ENCODE peak calls at places on chromosomes 13 and 19, in eight cellular contexts. K, G, N, F, T, A, R and V are unnamed samples.

GRCh38 chr19:4360641-4361151 is 17.3 kb downstream of the MPND start:
- DNase-seq in K (peak; percentile 59), G (no peak), N (no peak), F (no peak), T (no peak), A (no peak), R (no peak), V (no peak)

GRCh38 chr13:41139296-41139966 is 6.8 kb upstream of the KBTBD6 start:
- DNase-seq in K (no peak), G (no peak), N (no peak), F (peak; percentile 35), T (no peak), A (no peak), R (peak; percentile 31), V (no peak)

GRCh38 chr13:27621116-27621365 is 651 bp upstream of the POLR1D start:
- DNase-seq in K (no peak), G (no peak), N (no peak), F (peak; percentile 66), T (no peak), A (no peak), R (no peak), V (no peak)

GRCh38 chr13:39776439-39776838 is 121.0 kb downstream of the COG6 start:
- DNase-seq in K (no peak), G (no peak), N (no peak), F (peak; percentile 78), T (no peak), A (peak; percentile 60), R (peak; percentile 97), V (peak; percentile 58)

GRCh38 chr19:2446390-2446789 is 10.4 kb downstream of the LMNB2 start:
- DNase-seq in K (peak; percentile 78), G (peak; percentile 59), N (no peak), F (no peak), T (no peak), A (no peak), R (peak; percentile 10), V (no peak)

GRCh38 chr13:36795463-36795862 is 23.6 kb upstream of the RFXAP start:
- DNase-seq in K (no peak), G (no peak), N (no peak), F (no peak), T (no peak), A (no peak), R (no peak), V (no peak)

GRCh38 chr13:75391432-75392100 is 90.4 kb downstream of the TBC1D4 start:
- DNase-seq in K (no peak), G (no peak), N (no peak), F (no peak), T (no peak), A (no peak), R (no peak), V (no peak)

GRCh38 chr13:76887070-76887563 is 912 bp upstream of the KCTD12 start:
- DNase-seq in K (no peak), G (no peak), N (peak; percentile 23), F (no peak), T (peak; percentile 16), A (no peak), R (peak; percentile 1), V (no peak)

GRCh38 chr19:45657520-45658163 is 10.4 kb upstream of the GIPR start:
- DNase-seq in K (no peak), G (no peak), N (no peak), F (no peak), T (no peak), A (no peak), R (no peak), V (no peak)

GRCh38 chr13:51637852-51638496 is 53.7 kb downstream of the WDFY2 start:
- DNase-seq in K (no peak), G (no peak), N (no peak), F (no peak), T (no peak), A (no peak), R (no peak), V (no peak)

GRCh38 chr13:87498681-87499080 is 172.5 kb upstream of the SLITRK5 start:
- DNase-seq in K (no peak), G (no peak), N (no peak), F (no peak), T (no peak), A (no peak), R (peak; percentile 16), V (no peak)

GRCh38 chr19:52170863-52171320 is 529 bp downstream of the ZNF836 start:
- DNase-seq in K (peak; percentile 74), G (no peak), N (peak; percentile 29), F (peak; percentile 29), T (peak; percentile 20), A (peak; percentile 2), R (no peak), V (no peak)

GRCh38 chr19:51422053-51422448 is 4.6 kb upstream of the SIGLEC10 start:
- DNase-seq in K (peak; percentile 98), G (peak; percentile 93), N (peak; percentile 39), F (peak; percentile 81), T (peak; percentile 82), A (peak; percentile 80), R (peak; percentile 25), V (no peak)

GRCh38 chr13:106526748-106527488 is 8.5 kb downstream of the EFNB2 start:
- DNase-seq in K (no peak), G (no peak), N (no peak), F (no peak), T (no peak), A (no peak), R (no peak), V (no peak)

GRCh38 chr19:24054044-24054935 is 32.7 kb upstream of the ZNF254 start:
- DNase-seq in K (no peak), G (no peak), N (no peak), F (peak; percentile 90), T (no peak), A (no peak), R (peak; percentile 90), V (peak; percentile 67)

GRCh38 chr13:31598990-31599389 is 140.3 kb upstream of the RXFP2 start:
- DNase-seq in K (no peak), G (no peak), N (no peak), F (no peak), T (no peak), A (no peak), R (no peak), V (no peak)

GRCh38 chr13:31594056-31594455 is 145.3 kb upstream of the RXFP2 start:
- DNase-seq in K (no peak), G (no peak), N (no peak), F (no peak), T (no peak), A (no peak), R (no peak), V (no peak)

GRCh38 chr13:31591834-31592233 is 147.5 kb upstream of the RXFP2 start:
- DNase-seq in K (no peak), G (no peak), N (no peak), F (no peak), T (no peak), A (no peak), R (no peak), V (no peak)

GRCh38 chr13:31595568-31595967 is 143.8 kb upstream of the RXFP2 start:
- DNase-seq in K (no peak), G (no peak), N (no peak), F (peak; percentile 54), T (no peak), A (peak; percentile 37), R (no peak), V (no peak)
- H3K4me3 ChIP-seq in K (no peak overlapping the region), G (no peak overlapping the region), N (no peak overlapping the region), F (no peak overlapping the region), T (no peak overlapping the region), A (no peak overlapping the region), R (no peak overlapping the region), V (no peak overlapping the region)

GRCh38 chr19:46886546-46887239 is 25.9 kb downstream of the ARHGAP35 start:
- DNase-seq in K (no peak), G (no peak), N (no peak), F (no peak), T (no peak), A (no peak), R (peak; percentile 73), V (no peak)

GRCh38 chr19:46892252-46893179 is 31.7 kb downstream of the ARHGAP35 start:
- DNase-seq in K (no peak), G (no peak), N (no peak), F (no peak), T (no peak), A (no peak), R (no peak), V (no peak)

GRCh38 chr19:46887240-46887782 is 26.5 kb downstream of the ARHGAP35 start:
- DNase-seq in K (no peak), G (no peak), N (no peak), F (no peak), T (no peak), A (no peak), R (peak; percentile 59), V (no peak)

GRCh38 chr19:46885411-46885810 is 24.6 kb downstream of the ARHGAP35 start:
- DNase-seq in K (no peak), G (no peak), N (no peak), F (no peak), T (no peak), A (no peak), R (no peak), V (no peak)

DNA sequence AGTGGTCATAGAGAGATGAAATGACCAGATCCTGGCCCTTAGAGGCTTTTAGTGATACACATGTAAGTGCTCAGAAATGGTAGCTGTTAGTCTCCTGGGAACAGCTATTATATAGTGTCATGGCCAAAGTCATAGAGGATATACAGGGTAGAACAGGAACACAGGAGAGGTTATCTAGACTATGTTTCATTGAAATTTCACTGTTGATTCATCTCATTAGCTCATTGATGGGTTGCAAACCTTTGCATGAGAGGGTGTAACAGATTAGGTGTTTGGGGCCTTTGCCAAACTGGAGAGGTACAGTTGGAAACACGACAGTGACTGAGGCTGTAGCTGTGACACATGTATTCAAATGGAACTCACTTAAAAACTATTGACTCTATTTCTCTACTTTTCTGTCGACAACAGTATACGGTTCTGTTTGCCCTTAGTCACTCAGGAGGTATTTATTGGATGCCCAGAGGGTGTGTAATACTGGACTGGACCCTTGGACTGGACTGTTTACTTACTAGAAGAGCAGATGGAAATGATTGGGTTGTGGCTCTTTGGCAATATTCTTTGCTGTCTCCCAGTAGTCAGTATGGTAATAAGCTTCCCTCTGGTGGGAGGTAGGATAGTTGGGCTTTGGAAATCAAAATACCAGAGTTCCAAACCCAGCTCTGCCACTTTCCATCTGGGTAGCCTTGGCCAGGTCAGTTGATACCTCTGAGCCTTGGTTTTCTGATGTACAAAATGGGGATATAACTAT is 29.8 kb downstream of the ARHGAP35 start:
- DNase-seq in K (no peak), G (no peak), N (no peak), F (peak; percentile 95), T (no peak), A (peak; percentile 65), R (peak; percentile 86), V (peak; percentile 98)
- TF ChIP-seq CTCF in K (no peak), G (no peak), N (no peak), F (peak; percentile 11), T (no peak), A (peak; percentile 7), R (no peak), V (peak; percentile 35)

GRCh38 chr13:100508391-100508790 is 80.2 kb downstream of the GGACT start:
- DNase-seq in K (no peak), G (no peak), N (no peak), F (no peak), T (no peak), A (no peak), R (peak; percentile 13), V (no peak)
- H3K4me3 ChIP-seq in K (no peak overlapping the region), G (no peak overlapping the region), N (no peak overlapping the region), F (no peak overlapping the region), T (no peak overlapping the region), A (no peak overlapping the region), R (no peak overlapping the region), V (no peak overlapping the region)

DNA sequence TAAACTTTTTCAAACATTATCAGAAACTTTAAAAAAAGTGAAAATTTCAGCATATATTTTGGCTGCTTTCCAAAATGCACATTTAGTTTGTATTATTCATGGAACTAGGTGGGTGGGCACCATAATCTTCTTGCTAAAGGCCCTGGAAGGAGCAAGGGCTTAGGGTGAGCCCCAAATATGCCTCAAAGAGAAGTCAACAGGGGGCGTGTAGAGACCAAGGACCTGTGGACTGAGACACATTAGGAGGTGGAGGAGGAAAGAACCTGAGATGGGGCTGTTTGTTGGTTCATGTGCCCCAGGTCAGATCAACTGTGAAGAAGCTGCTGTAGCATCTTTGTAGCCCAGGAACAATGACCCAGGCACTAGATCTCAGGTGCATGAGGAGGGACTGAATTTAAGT is 79.6 kb upstream of the OLFM4 start:
- DNase-seq in K (no peak), G (no peak), N (no peak), F (no peak), T (no peak), A (no peak), R (no peak), V (no peak)
- TF ChIP-seq CTCF in K (no peak), G (no peak), N (no peak), F (no peak), T (no peak), A (no peak), R (no peak), V (no peak)